ENCODE peak calls at places on chromosomes 7 and 10, in nine cellular contexts. One of them, this sample, is unnamed.

GRCh38 chr7:69893915-69894314 is 295.6 kb downstream of the AUTS2 start:
- DNase-seq in AG04449: no peak
- DNase-seq in A549: peak; percentile 13
- DNase-seq in astrocyte of the cerebellum: peak; percentile 8
- DNase-seq in coronary artery: no peak
- DNase-seq in lower leg skin: no peak
- DNase-seq in heart left ventricle: no peak
- DNase-seq in natural killer cell: no peak
- DNase-seq in Peyer's patch: no peak
- DNase-seq in this sample: no peak

GRCh38 chr7:37732253-37732652 is 48.7 kb downstream of the GPR141 start:
- DNase-seq in AG04449: no peak
- DNase-seq in A549: peak; percentile 48
- DNase-seq in astrocyte of the cerebellum: no peak
- DNase-seq in coronary artery: no peak
- DNase-seq in lower leg skin: no peak
- DNase-seq in heart left ventricle: peak; percentile 61
- DNase-seq in natural killer cell: peak; percentile 38
- DNase-seq in Peyer's patch: no peak
- DNase-seq in this sample: no peak

GRCh38 chr7:130695840-130696239 is 9.5 kb upstream of the TSGA13 start:
- DNase-seq in AG04449: no peak
- DNase-seq in A549: peak; percentile 64
- DNase-seq in astrocyte of the cerebellum: peak; percentile 6
- DNase-seq in coronary artery: no peak
- DNase-seq in lower leg skin: no peak
- DNase-seq in heart left ventricle: no peak
- DNase-seq in natural killer cell: no peak
- DNase-seq in Peyer's patch: no peak
- DNase-seq in this sample: no peak

GRCh38 chr7:104862719-104863118 is 151.3 kb upstream of the KMT2E start:
- DNase-seq in AG04449: no peak
- DNase-seq in A549: peak; percentile 42
- DNase-seq in astrocyte of the cerebellum: no peak
- DNase-seq in coronary artery: no peak
- DNase-seq in lower leg skin: no peak
- DNase-seq in heart left ventricle: no peak
- DNase-seq in natural killer cell: no peak
- DNase-seq in Peyer's patch: no peak
- DNase-seq in this sample: no peak

GRCh38 chr10:71621783-71622526 is 97.6 kb downstream of the C10orf105 start:
- DNase-seq in AG04449: no peak
- DNase-seq in A549: no peak
- DNase-seq in astrocyte of the cerebellum: peak; percentile 12
- DNase-seq in coronary artery: no peak
- DNase-seq in lower leg skin: no peak
- DNase-seq in heart left ventricle: no peak
- DNase-seq in natural killer cell: no peak
- DNase-seq in Peyer's patch: no peak
- DNase-seq in this sample: no peak

GRCh38 chr10:128125944-128126764 is at the start of gene MKI67:
- DNase-seq in AG04449: no peak
- DNase-seq in A549: peak; percentile 91
- DNase-seq in astrocyte of the cerebellum: peak; percentile 68
- DNase-seq in coronary artery: peak; percentile 82
- DNase-seq in lower leg skin: peak; percentile 95
- DNase-seq in heart left ventricle: peak; percentile 90
- DNase-seq in natural killer cell: peak; percentile 78
- DNase-seq in Peyer's patch: peak; percentile 94
- DNase-seq in this sample: peak; percentile 65

GRCh38 chr7:6026011-6026819 is 5.0 kb upstream of the ANKRD61 start:
- DNase-seq in AG04449: no peak
- DNase-seq in A549: peak; percentile 56
- DNase-seq in astrocyte of the cerebellum: no peak
- DNase-seq in coronary artery: no peak
- DNase-seq in lower leg skin: peak; percentile 90
- DNase-seq in heart left ventricle: peak; percentile 83
- DNase-seq in natural killer cell: peak; percentile 68
- DNase-seq in Peyer's patch: peak; percentile 70
- DNase-seq in this sample: peak; percentile 31

GRCh38 chr10:6297951-6298381 is 95.2 kb downstream of the PFKFB3 start:
- DNase-seq in AG04449: no peak
- DNase-seq in A549: peak; percentile 88
- DNase-seq in astrocyte of the cerebellum: no peak
- DNase-seq in coronary artery: no peak
- DNase-seq in lower leg skin: peak; percentile 39
- DNase-seq in heart left ventricle: no peak
- DNase-seq in natural killer cell: no peak
- DNase-seq in Peyer's patch: no peak
- DNase-seq in this sample: no peak

GRCh38 chr7:36019538-36019937 is 133.5 kb upstream of the EEPD1 start:
- DNase-seq in AG04449: no peak
- DNase-seq in A549: no peak
- DNase-seq in astrocyte of the cerebellum: no peak
- DNase-seq in coronary artery: peak; percentile 55
- DNase-seq in lower leg skin: peak; percentile 61
- DNase-seq in heart left ventricle: no peak
- DNase-seq in natural killer cell: no peak
- DNase-seq in Peyer's patch: no peak
- DNase-seq in this sample: no peak

GRCh38 chr7:143938522-143939243 is 3.6 kb downstream of the OR2F2 start:
- DNase-seq in AG04449: no peak
- DNase-seq in A549: no peak
- DNase-seq in astrocyte of the cerebellum: no peak
- DNase-seq in coronary artery: no peak
- DNase-seq in lower leg skin: no peak
- DNase-seq in heart left ventricle: no peak
- DNase-seq in natural killer cell: no peak
- DNase-seq in Peyer's patch: no peak
- DNase-seq in this sample: no peak

GRCh38 chr7:1087952-1088920 is at the start of gene GPER1:
- DNase-seq in AG04449: no peak
- DNase-seq in A549: no peak
- DNase-seq in astrocyte of the cerebellum: no peak
- DNase-seq in coronary artery: peak; percentile 84
- DNase-seq in lower leg skin: peak; percentile 92
- DNase-seq in heart left ventricle: no peak
- DNase-seq in natural killer cell: no peak
- DNase-seq in Peyer's patch: peak; percentile 74
- DNase-seq in this sample: no peak

GRCh38 chr7:49852619-49853462 is 79.4 kb downstream of the VWC2 start:
- DNase-seq in AG04449: no peak
- DNase-seq in A549: peak; percentile 63
- DNase-seq in astrocyte of the cerebellum: peak; percentile 49
- DNase-seq in coronary artery: no peak
- DNase-seq in lower leg skin: peak; percentile 83
- DNase-seq in heart left ventricle: no peak
- DNase-seq in natural killer cell: no peak
- DNase-seq in Peyer's patch: no peak
- DNase-seq in this sample: peak; percentile 0

DNA sequence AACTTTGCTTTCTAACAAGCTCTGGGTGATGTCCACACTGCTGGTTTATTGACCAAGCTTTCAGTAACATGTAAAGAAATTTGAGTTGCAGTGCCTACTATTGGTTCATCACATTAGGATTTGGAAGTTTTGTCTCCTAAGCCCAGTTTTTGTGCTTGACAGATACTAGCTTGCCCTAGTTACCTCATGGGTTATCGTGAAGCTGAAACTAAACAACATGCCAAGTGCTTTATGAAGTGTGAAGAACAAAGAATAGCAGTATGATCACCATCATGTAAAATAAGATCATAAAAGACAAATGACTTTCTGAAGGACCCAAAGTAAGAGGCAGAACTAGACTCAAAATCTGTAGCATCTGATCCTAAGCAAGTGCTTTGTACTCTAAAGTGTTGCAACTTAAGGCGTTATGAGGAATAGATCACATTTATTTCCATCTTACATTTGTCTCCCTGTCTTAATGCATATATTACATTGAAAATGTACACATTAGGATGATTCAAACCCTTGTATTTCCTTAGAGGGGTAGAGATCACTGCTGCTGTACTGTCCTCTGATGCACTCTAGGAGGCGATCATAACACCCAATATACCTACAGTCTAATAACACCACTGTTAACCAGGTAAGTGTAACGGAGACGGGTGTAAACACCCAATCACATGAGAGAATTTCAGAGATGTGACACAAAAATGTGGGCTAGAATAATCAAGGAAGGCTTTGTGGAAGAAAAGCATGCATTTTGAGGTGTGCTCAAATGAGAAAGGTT is 71.3 kb downstream of the NRCAM start:
- DNase-seq in AG04449: no peak
- DNase-seq in A549: peak; percentile 24
- DNase-seq in astrocyte of the cerebellum: no peak
- DNase-seq in coronary artery: no peak
- DNase-seq in lower leg skin: no peak
- DNase-seq in heart left ventricle: no peak
- DNase-seq in natural killer cell: no peak
- DNase-seq in Peyer's patch: no peak
- DNase-seq in this sample: no peak
- TF ChIP-seq CTCF in AG04449: no peak
- TF ChIP-seq CTCF in A549: peak; percentile 18
- TF ChIP-seq CTCF in astrocyte of the cerebellum: peak; percentile 5
- TF ChIP-seq CTCF in coronary artery: no peak
- TF ChIP-seq CTCF in lower leg skin: no peak
- TF ChIP-seq CTCF in heart left ventricle: no peak
- TF ChIP-seq CTCF in natural killer cell: no peak
- TF ChIP-seq CTCF in Peyer's patch: peak; percentile 10
- TF ChIP-seq CTCF in this sample: peak; percentile 6

DNA sequence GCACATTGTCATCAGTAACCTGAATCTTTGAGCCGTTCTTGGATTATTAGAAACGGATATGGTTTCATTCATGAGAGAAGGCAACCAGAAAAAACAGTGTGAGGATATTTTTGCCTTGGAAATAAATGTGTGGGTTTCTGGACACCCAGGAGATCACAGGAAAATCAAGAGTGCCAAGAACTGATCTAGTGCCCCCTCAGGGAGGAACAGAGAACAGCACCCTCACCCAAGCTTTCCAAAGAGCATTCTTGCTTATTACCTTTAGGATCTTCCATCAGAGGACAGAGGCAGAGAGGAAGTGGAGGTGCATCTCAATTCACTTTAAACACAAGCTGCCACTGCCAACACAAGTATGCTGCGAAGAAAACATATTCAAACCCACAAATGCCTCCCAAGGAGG is 851.5 kb upstream of the COBL start:
- DNase-seq in AG04449: no peak
- DNase-seq in A549: peak; percentile 13
- DNase-seq in astrocyte of the cerebellum: no peak
- DNase-seq in coronary artery: no peak
- DNase-seq in lower leg skin: no peak
- DNase-seq in heart left ventricle: no peak
- DNase-seq in natural killer cell: no peak
- DNase-seq in Peyer's patch: no peak
- DNase-seq in this sample: no peak
- TF ChIP-seq CTCF in AG04449: no peak
- TF ChIP-seq CTCF in A549: no peak
- TF ChIP-seq CTCF in astrocyte of the cerebellum: peak; percentile 26
- TF ChIP-seq CTCF in coronary artery: no peak
- TF ChIP-seq CTCF in lower leg skin: no peak
- TF ChIP-seq CTCF in heart left ventricle: no peak
- TF ChIP-seq CTCF in natural killer cell: no peak
- TF ChIP-seq CTCF in Peyer's patch: no peak
- TF ChIP-seq CTCF in this sample: no peak

GRCh38 chr10:126384269-126384873 is 3.9 kb downstream of the ADAM12 start:
- DNase-seq in AG04449: peak; percentile 90
- DNase-seq in A549: peak; percentile 32
- DNase-seq in astrocyte of the cerebellum: no peak
- DNase-seq in coronary artery: no peak
- DNase-seq in lower leg skin: no peak
- DNase-seq in heart left ventricle: no peak
- DNase-seq in natural killer cell: no peak
- DNase-seq in Peyer's patch: no peak
- DNase-seq in this sample: no peak

GRCh38 chr10:126391162-126391880 is 3.0 kb upstream of the ADAM12 start:
- DNase-seq in AG04449: no peak
- DNase-seq in A549: no peak
- DNase-seq in astrocyte of the cerebellum: no peak
- DNase-seq in coronary artery: no peak
- DNase-seq in lower leg skin: no peak
- DNase-seq in heart left ventricle: no peak
- DNase-seq in natural killer cell: no peak
- DNase-seq in Peyer's patch: no peak
- DNase-seq in this sample: no peak

GRCh38 chr10:126387931-126388911 is at the start of gene ADAM12:
- DNase-seq in AG04449: no peak
- DNase-seq in A549: peak; percentile 18
- DNase-seq in astrocyte of the cerebellum: peak; percentile 35
- DNase-seq in coronary artery: no peak
- DNase-seq in lower leg skin: no peak
- DNase-seq in heart left ventricle: no peak
- DNase-seq in natural killer cell: no peak
- DNase-seq in Peyer's patch: no peak
- DNase-seq in this sample: no peak

GRCh38 chr10:126390324-126390723 is 2.0 kb upstream of the ADAM12 start:
- DNase-seq in AG04449: no peak
- DNase-seq in A549: no peak
- DNase-seq in astrocyte of the cerebellum: no peak
- DNase-seq in coronary artery: no peak
- DNase-seq in lower leg skin: no peak
- DNase-seq in heart left ventricle: no peak
- DNase-seq in natural killer cell: no peak
- DNase-seq in Peyer's patch: no peak
- DNase-seq in this sample: no peak

GRCh38 chr10:126387041-126387908 is 1.0 kb downstream of the ADAM12 start:
- DNase-seq in AG04449: no peak
- DNase-seq in A549: peak; percentile 66
- DNase-seq in astrocyte of the cerebellum: peak; percentile 55
- DNase-seq in coronary artery: no peak
- DNase-seq in lower leg skin: peak; percentile 91
- DNase-seq in heart left ventricle: peak; percentile 79
- DNase-seq in natural killer cell: no peak
- DNase-seq in Peyer's patch: peak; percentile 68
- DNase-seq in this sample: no peak
- TF ChIP-seq CTCF in AG04449: peak; percentile 87
- TF ChIP-seq CTCF in A549: peak; percentile 70
- TF ChIP-seq CTCF in astrocyte of the cerebellum: peak; percentile 85
- TF ChIP-seq CTCF in coronary artery: peak; percentile 60
- TF ChIP-seq CTCF in lower leg skin: no peak
- TF ChIP-seq CTCF in heart left ventricle: peak; percentile 41
- TF ChIP-seq CTCF in natural killer cell: peak; percentile 40
- TF ChIP-seq CTCF in Peyer's patch: peak; percentile 31
- TF ChIP-seq CTCF in this sample: peak; percentile 78

GRCh38 chr7:136685506-136685905 is 182.9 kb upstream of the CHRM2 start:
- DNase-seq in AG04449: no peak
- DNase-seq in A549: no peak
- DNase-seq in astrocyte of the cerebellum: no peak
- DNase-seq in coronary artery: no peak
- DNase-seq in lower leg skin: no peak
- DNase-seq in heart left ventricle: no peak
- DNase-seq in natural killer cell: no peak
- DNase-seq in Peyer's patch: no peak
- DNase-seq in this sample: no peak
- TF ChIP-seq CTCF in AG04449: no peak
- TF ChIP-seq CTCF in A549: no peak
- TF ChIP-seq CTCF in astrocyte of the cerebellum: no peak
- TF ChIP-seq CTCF in coronary artery: no peak
- TF ChIP-seq CTCF in lower leg skin: no peak
- TF ChIP-seq CTCF in heart left ventricle: no peak
- TF ChIP-seq CTCF in natural killer cell: no peak
- TF ChIP-seq CTCF in Peyer's patch: no peak
- TF ChIP-seq CTCF in this sample: no peak

This sample was measured in HFF-Myc.